ENCODE peak calls at places on chromosomes 7 and 10, in six cellular contexts. One of them, this sample, is unnamed.

GRCh38 chr7:134016223-134016941 is 110.8 kb upstream of the LRGUK start:
- DNase-seq in transverse colon: peak; percentile 16
- DNase-seq in glutamatergic neuron: peak; percentile 48
- DNase-seq in mammary epithelial cell: peak; percentile 11
- DNase-seq in astrocyte of the spinal cord: peak; percentile 43
- DNase-seq in cardiac fibroblast: peak; percentile 40
- DNase-seq in this sample: peak; percentile 15

GRCh38 chr10:62095341-62096071 is 173.1 kb downstream of the RTKN2 start:
- DNase-seq in transverse colon: no peak
- DNase-seq in glutamatergic neuron: no peak
- DNase-seq in mammary epithelial cell: peak; percentile 55
- DNase-seq in astrocyte of the spinal cord: peak; percentile 80
- DNase-seq in cardiac fibroblast: peak; percentile 91
- DNase-seq in this sample: no peak

GRCh38 chr7:29202651-29203069 is 8.1 kb downstream of the CHN2 start:
- DNase-seq in transverse colon: peak; percentile 53
- DNase-seq in glutamatergic neuron: no peak
- DNase-seq in mammary epithelial cell: no peak
- DNase-seq in astrocyte of the spinal cord: no peak
- DNase-seq in cardiac fibroblast: no peak
- DNase-seq in this sample: no peak

GRCh38 chr7:123437447-123437995 is 96.9 kb downstream of the IQUB start:
- DNase-seq in transverse colon: no peak
- DNase-seq in glutamatergic neuron: no peak
- DNase-seq in mammary epithelial cell: peak; percentile 71
- DNase-seq in astrocyte of the spinal cord: peak; percentile 65
- DNase-seq in cardiac fibroblast: no peak
- DNase-seq in this sample: no peak

GRCh38 chr10:21519981-21520436 is 5.5 kb downstream of the SKIDA1 start:
- DNase-seq in transverse colon: no peak
- DNase-seq in glutamatergic neuron: no peak
- DNase-seq in mammary epithelial cell: peak; percentile 68
- DNase-seq in astrocyte of the spinal cord: peak; percentile 86
- DNase-seq in cardiac fibroblast: peak; percentile 74
- DNase-seq in this sample: no peak

GRCh38 chr7:134992626-134993179 is 6.4 kb downstream of the AGBL3 start:
- DNase-seq in transverse colon: no peak
- DNase-seq in glutamatergic neuron: no peak
- DNase-seq in mammary epithelial cell: no peak
- DNase-seq in astrocyte of the spinal cord: peak; percentile 53
- DNase-seq in cardiac fibroblast: peak; percentile 76
- DNase-seq in this sample: peak; percentile 55

GRCh38 chr7:55336540-55336939 is 28.6 kb upstream of the LANCL2 start:
- DNase-seq in transverse colon: no peak
- DNase-seq in glutamatergic neuron: no peak
- DNase-seq in mammary epithelial cell: no peak
- DNase-seq in astrocyte of the spinal cord: no peak
- DNase-seq in cardiac fibroblast: no peak
- DNase-seq in this sample: no peak

GRCh38 chr7:66379761-66380160 is 174.6 kb downstream of the TPST1 start:
- DNase-seq in transverse colon: no peak
- DNase-seq in glutamatergic neuron: no peak
- DNase-seq in mammary epithelial cell: peak; percentile 65
- DNase-seq in astrocyte of the spinal cord: no peak
- DNase-seq in cardiac fibroblast: peak; percentile 84
- DNase-seq in this sample: no peak

GRCh38 chr10:23370106-23370505 is 25.5 kb upstream of the C10orf67 start:
- DNase-seq in transverse colon: no peak
- DNase-seq in glutamatergic neuron: no peak
- DNase-seq in mammary epithelial cell: peak; percentile 28
- DNase-seq in astrocyte of the spinal cord: no peak
- DNase-seq in cardiac fibroblast: peak; percentile 8
- DNase-seq in this sample: no peak

GRCh38 chr10:44366936-44367630 is 17.8 kb downstream of the CXCL12 start:
- DNase-seq in transverse colon: no peak
- DNase-seq in glutamatergic neuron: no peak
- DNase-seq in mammary epithelial cell: no peak
- DNase-seq in astrocyte of the spinal cord: no peak
- DNase-seq in cardiac fibroblast: peak; percentile 19
- DNase-seq in this sample: no peak

GRCh38 chr10:104255244-104255981 is 721 bp downstream of the GSTO1 start:
- DNase-seq in transverse colon: peak; percentile 30
- DNase-seq in glutamatergic neuron: no peak
- DNase-seq in mammary epithelial cell: peak; percentile 78
- DNase-seq in astrocyte of the spinal cord: peak; percentile 62
- DNase-seq in cardiac fibroblast: peak; percentile 89
- DNase-seq in this sample: peak; percentile 62

GRCh38 chr10:122487231-122487765 is 25.9 kb downstream of the HTRA1 start:
- DNase-seq in transverse colon: peak; percentile 51
- DNase-seq in glutamatergic neuron: no peak
- DNase-seq in mammary epithelial cell: no peak
- DNase-seq in astrocyte of the spinal cord: peak; percentile 43
- DNase-seq in cardiac fibroblast: no peak
- DNase-seq in this sample: no peak

GRCh38 chr7:12827920-12828319 is 140.5 kb downstream of the ARL4A start:
- DNase-seq in transverse colon: no peak
- DNase-seq in glutamatergic neuron: no peak
- DNase-seq in mammary epithelial cell: peak; percentile 67
- DNase-seq in astrocyte of the spinal cord: peak; percentile 7
- DNase-seq in cardiac fibroblast: peak; percentile 44
- DNase-seq in this sample: no peak

GRCh38 chr10:103584216-103585010 is 90.9 kb downstream of the NEURL1 start:
- DNase-seq in transverse colon: no peak
- DNase-seq in glutamatergic neuron: no peak
- DNase-seq in mammary epithelial cell: no peak
- DNase-seq in astrocyte of the spinal cord: no peak
- DNase-seq in cardiac fibroblast: no peak
- DNase-seq in this sample: peak; percentile 72

GRCh38 chr7:113331155-113331898 is 213.0 kb upstream of the SMIM30 start:
- DNase-seq in transverse colon: no peak
- DNase-seq in glutamatergic neuron: peak; percentile 81
- DNase-seq in mammary epithelial cell: no peak
- DNase-seq in astrocyte of the spinal cord: no peak
- DNase-seq in cardiac fibroblast: no peak
- DNase-seq in this sample: no peak

GRCh38 chr10:6091630-6092029 is 2.8 kb downstream of the RBM17 start:
- DNase-seq in transverse colon: no peak
- DNase-seq in glutamatergic neuron: no peak
- DNase-seq in mammary epithelial cell: no peak
- DNase-seq in astrocyte of the spinal cord: no peak
- DNase-seq in cardiac fibroblast: peak; percentile 51
- DNase-seq in this sample: no peak

GRCh38 chr7:30727061-30727945 is 24.6 kb upstream of the INMT start:
- DNase-seq in transverse colon: peak; percentile 27
- DNase-seq in glutamatergic neuron: no peak
- DNase-seq in mammary epithelial cell: no peak
- DNase-seq in astrocyte of the spinal cord: no peak
- DNase-seq in cardiac fibroblast: no peak
- DNase-seq in this sample: no peak

GRCh38 chr10:21530616-21531015 is 3.4 kb upstream of the MLLT10 start:
- DNase-seq in transverse colon: no peak
- DNase-seq in glutamatergic neuron: no peak
- DNase-seq in mammary epithelial cell: no peak
- DNase-seq in astrocyte of the spinal cord: peak; percentile 45
- DNase-seq in cardiac fibroblast: no peak
- DNase-seq in this sample: no peak

GRCh38 chr7:1669954-1670893 is at the start of gene ELFN1:
- DNase-seq in transverse colon: no peak
- DNase-seq in glutamatergic neuron: peak; percentile 91
- DNase-seq in mammary epithelial cell: no peak
- DNase-seq in astrocyte of the spinal cord: no peak
- DNase-seq in cardiac fibroblast: no peak
- DNase-seq in this sample: peak; percentile 46

GRCh38 chr7:55509322-55509721 is 63.0 kb downstream of the VOPP1 start:
- DNase-seq in transverse colon: no peak
- DNase-seq in glutamatergic neuron: no peak
- DNase-seq in mammary epithelial cell: no peak
- DNase-seq in astrocyte of the spinal cord: peak; percentile 49
- DNase-seq in cardiac fibroblast: peak; percentile 59
- DNase-seq in this sample: no peak

GRCh38 chr7:133784421-133785045 is 342.6 kb upstream of the LRGUK start:
- DNase-seq in transverse colon: no peak
- DNase-seq in glutamatergic neuron: no peak
- DNase-seq in mammary epithelial cell: no peak
- DNase-seq in astrocyte of the spinal cord: no peak
- DNase-seq in cardiac fibroblast: no peak
- DNase-seq in this sample: no peak

GRCh38 chr7:41060796-41061195 is 642.1 kb downstream of the INHBA start:
- DNase-seq in transverse colon: no peak
- DNase-seq in glutamatergic neuron: no peak
- DNase-seq in mammary epithelial cell: no peak
- DNase-seq in astrocyte of the spinal cord: no peak
- DNase-seq in cardiac fibroblast: no peak
- DNase-seq in this sample: no peak

GRCh38 chr7:152666078-152666477 is 9.9 kb downstream of the XRCC2 start:
- DNase-seq in transverse colon: no peak
- DNase-seq in glutamatergic neuron: no peak
- DNase-seq in mammary epithelial cell: no peak
- DNase-seq in astrocyte of the spinal cord: no peak
- DNase-seq in cardiac fibroblast: no peak
- DNase-seq in this sample: no peak

GRCh38 chr10:69051303-69051702 is 36.6 kb upstream of the SRGN start:
- DNase-seq in transverse colon: peak; percentile 41
- DNase-seq in glutamatergic neuron: no peak
- DNase-seq in mammary epithelial cell: no peak
- DNase-seq in astrocyte of the spinal cord: peak; percentile 9
- DNase-seq in cardiac fibroblast: peak; percentile 73
- DNase-seq in this sample: peak; percentile 76

GRCh38 chr7:50717186-50717585 is 65.5 kb downstream of the GRB10 start:
- DNase-seq in transverse colon: no peak
- DNase-seq in glutamatergic neuron: no peak
- DNase-seq in mammary epithelial cell: no peak
- DNase-seq in astrocyte of the spinal cord: no peak
- DNase-seq in cardiac fibroblast: no peak
- DNase-seq in this sample: no peak

GRCh38 chr10:113680172-113681111 is 730 bp downstream of the CASP7 start:
- DNase-seq in transverse colon: peak; percentile 67
- DNase-seq in glutamatergic neuron: no peak
- DNase-seq in mammary epithelial cell: peak; percentile 64
- DNase-seq in astrocyte of the spinal cord: peak; percentile 46
- DNase-seq in cardiac fibroblast: peak; percentile 80
- DNase-seq in this sample: peak; percentile 36

GRCh38 chr7:107995184-107996071 is 7.5 kb downstream of the LAMB1 start:
- DNase-seq in transverse colon: no peak
- DNase-seq in glutamatergic neuron: no peak
- DNase-seq in mammary epithelial cell: peak; percentile 75
- DNase-seq in astrocyte of the spinal cord: peak; percentile 94
- DNase-seq in cardiac fibroblast: peak; percentile 96
- DNase-seq in this sample: no peak

GRCh38 chr10:96706331-96706853 is 13.9 kb downstream of the PIK3AP1 start:
- DNase-seq in transverse colon: no peak
- DNase-seq in glutamatergic neuron: no peak
- DNase-seq in mammary epithelial cell: no peak
- DNase-seq in astrocyte of the spinal cord: no peak
- DNase-seq in cardiac fibroblast: no peak
- DNase-seq in this sample: peak; percentile 64

GRCh38 chr7:105943486-105943885 is 19.6 kb upstream of the CDHR3 start:
- DNase-seq in transverse colon: no peak
- DNase-seq in glutamatergic neuron: no peak
- DNase-seq in mammary epithelial cell: no peak
- DNase-seq in astrocyte of the spinal cord: no peak
- DNase-seq in cardiac fibroblast: no peak
- DNase-seq in this sample: no peak

GRCh38 chr10:123897146-123897545 is 5.5 kb upstream of the CPXM2 start:
- DNase-seq in transverse colon: no peak
- DNase-seq in glutamatergic neuron: no peak
- DNase-seq in mammary epithelial cell: no peak
- DNase-seq in astrocyte of the spinal cord: no peak
- DNase-seq in cardiac fibroblast: no peak
- DNase-seq in this sample: no peak
- TF ChIP-seq CTCF in transverse colon: no peak
- TF ChIP-seq CTCF in glutamatergic neuron: no peak
- TF ChIP-seq CTCF in mammary epithelial cell: peak; percentile 12
- TF ChIP-seq CTCF in astrocyte of the spinal cord: no peak
- TF ChIP-seq CTCF in cardiac fibroblast: no peak
- TF ChIP-seq CTCF in this sample: no peak

DNA sequence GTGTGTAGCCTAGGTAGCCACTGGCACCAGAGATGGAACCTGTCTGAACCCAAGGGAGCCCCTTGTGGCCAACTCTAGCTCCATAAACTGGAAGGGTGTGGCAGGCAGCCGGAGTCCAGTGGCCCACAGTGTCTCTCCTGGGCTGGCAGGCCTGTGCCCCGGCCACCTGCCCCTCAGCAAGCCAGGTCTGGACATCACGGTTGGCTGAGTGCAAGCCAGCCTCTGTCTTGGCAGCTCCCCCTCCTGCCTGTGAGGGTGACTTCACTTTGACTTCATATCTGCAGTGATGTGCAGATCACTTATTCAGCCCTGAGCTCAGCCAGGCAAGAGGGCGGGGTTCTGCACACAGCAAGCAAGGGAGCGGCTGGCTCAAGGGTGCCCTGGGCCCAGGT is 1.3 kb upstream of the RET start:
- DNase-seq in transverse colon: no peak
- DNase-seq in glutamatergic neuron: no peak
- DNase-seq in mammary epithelial cell: peak; percentile 14
- DNase-seq in astrocyte of the spinal cord: no peak
- DNase-seq in cardiac fibroblast: peak; percentile 9
- DNase-seq in this sample: no peak
- TF ChIP-seq CTCF in transverse colon: no peak
- TF ChIP-seq CTCF in glutamatergic neuron: peak; percentile 19
- TF ChIP-seq CTCF in mammary epithelial cell: no peak
- TF ChIP-seq CTCF in astrocyte of the spinal cord: no peak
- TF ChIP-seq CTCF in cardiac fibroblast: peak; percentile 12
- TF ChIP-seq CTCF in this sample: no peak

GRCh38 chr10:118423800-118424479 is 81.8 kb upstream of the FAM204A start:
- DNase-seq in transverse colon: peak; percentile 76
- DNase-seq in glutamatergic neuron: peak; percentile 88
- DNase-seq in mammary epithelial cell: peak; percentile 79
- DNase-seq in astrocyte of the spinal cord: peak; percentile 88
- DNase-seq in cardiac fibroblast: peak; percentile 93
- DNase-seq in this sample: peak; percentile 36
- TF ChIP-seq CTCF in transverse colon: peak; percentile 73
- TF ChIP-seq CTCF in glutamatergic neuron: peak; percentile 82
- TF ChIP-seq CTCF in mammary epithelial cell: peak; percentile 75
- TF ChIP-seq CTCF in astrocyte of the spinal cord: peak; percentile 89
- TF ChIP-seq CTCF in cardiac fibroblast: peak; percentile 85
- TF ChIP-seq CTCF in this sample: peak; percentile 55

GRCh38 chr7:85749715-85750453 is 563.0 kb upstream of the SEMA3D start:
- DNase-seq in transverse colon: no peak
- DNase-seq in glutamatergic neuron: no peak
- DNase-seq in mammary epithelial cell: no peak
- DNase-seq in astrocyte of the spinal cord: no peak
- DNase-seq in cardiac fibroblast: no peak
- DNase-seq in this sample: no peak

GRCh38 chr7:85748861-85749260 is 562.0 kb upstream of the SEMA3D start:
- DNase-seq in transverse colon: peak; percentile 32
- DNase-seq in glutamatergic neuron: no peak
- DNase-seq in mammary epithelial cell: no peak
- DNase-seq in astrocyte of the spinal cord: no peak
- DNase-seq in cardiac fibroblast: no peak
- DNase-seq in this sample: no peak

DNA sequence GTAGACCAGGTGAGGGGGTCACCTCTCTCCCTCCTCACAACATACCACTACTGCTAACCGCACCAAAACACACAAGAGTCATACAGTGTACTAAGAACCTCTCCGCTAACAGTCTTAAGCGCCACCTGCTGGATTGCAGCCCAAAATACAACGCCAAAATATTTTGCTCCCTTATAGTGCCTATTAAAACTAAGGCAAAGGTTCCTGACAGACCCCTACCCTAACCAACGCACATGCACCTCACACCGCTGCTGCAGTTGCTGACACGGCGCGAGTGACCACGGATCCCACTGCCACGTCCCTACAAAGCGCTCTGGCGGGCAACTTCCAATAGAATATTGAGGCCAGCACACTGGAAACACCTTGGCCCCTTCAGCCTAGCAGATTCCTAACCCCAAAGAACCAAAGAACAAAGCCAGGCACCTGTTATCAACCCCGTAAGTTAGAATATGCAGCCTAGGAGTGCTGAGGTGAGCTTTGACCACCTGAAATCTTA is 563.6 kb upstream of the SEMA3D start:
- DNase-seq in transverse colon: no peak
- DNase-seq in glutamatergic neuron: peak; percentile 74
- DNase-seq in mammary epithelial cell: peak; percentile 21
- DNase-seq in astrocyte of the spinal cord: peak; percentile 48
- DNase-seq in cardiac fibroblast: peak; percentile 49
- DNase-seq in this sample: peak; percentile 41
- TF ChIP-seq CTCF in transverse colon: peak; percentile 51
- TF ChIP-seq CTCF in glutamatergic neuron: peak; percentile 79
- TF ChIP-seq CTCF in mammary epithelial cell: peak; percentile 60
- TF ChIP-seq CTCF in astrocyte of the spinal cord: peak; percentile 80
- TF ChIP-seq CTCF in cardiac fibroblast: peak; percentile 65
- TF ChIP-seq CTCF in this sample: peak; percentile 80

This sample was measured in GM13976.